ENCODE peak calls at places on chromosomes 4 and X, in eight cellular contexts. F, E, L, Y, G, A, D and B are unnamed samples.

GRCh38 chr4:56860781-56861180 is 39.3 kb upstream of the SPINK2 start:
- DNase-seq in E (no peak), F (no peak), L (no peak), D (no peak), Y (no peak), G (no peak), A (no peak), B (no peak)

GRCh38 chrX:16005899-16006298 is 117.5 kb upstream of the GRPR start:
- DNase-seq in D (no peak), F (no peak), G (no peak), A (no peak), L (no peak), E (no peak), Y (no peak), B (no peak)

GRCh38 chr4:4492161-4492847 is 49.5 kb downstream of the STX18 start:
- DNase-seq in L (no peak), A (peak; percentile 56), G (no peak), F (no peak), Y (no peak), D (no peak), E (no peak), B (no peak)

GRCh38 chrX:45668686-45669443 is 468.2 kb upstream of the DIPK2B start:
- DNase-seq in A (no peak), E (no peak), L (peak; percentile 78), Y (no peak), G (no peak), F (no peak), D (no peak), B (no peak)

GRCh38 chrX:1134156-1134555 is 78.3 kb downstream of the CRLF2 start:
- DNase-seq in Y (no peak), L (no peak), D (no peak), F (no peak), A (no peak), G (no peak), E (no peak), B (no peak)

GRCh38 chr4:76305033-76305687 is 1.4 kb upstream of the STBD1 start:
- DNase-seq in D (no peak), G (no peak), F (peak; percentile 30), A (no peak), L (no peak), E (no peak), Y (no peak), B (no peak)

GRCh38 chrX:1453390-1453783 is 678 bp upstream of the ASMTL start:
- DNase-seq in E (no peak), A (no peak), D (no peak), L (no peak), F (no peak), Y (no peak), G (no peak), B (no peak)

GRCh38 chr4:185600801-185601200 is 65.5 kb upstream of the PDLIM3 start:
- DNase-seq in Y (no peak), D (no peak), F (no peak), E (no peak), A (no peak), L (no peak), G (no peak), B (no peak)

GRCh38 chrX:77448170-77448569 is 981 bp downstream of the FGF16 start:
- DNase-seq in F (no peak), E (no peak), A (no peak), L (no peak), D (no peak), G (peak; percentile 2), Y (no peak), B (no peak)

GRCh38 chrX:112819013-112819635 is 21.5 kb downstream of the AMOT start:
- DNase-seq in A (no peak), D (no peak), G (no peak), L (no peak), E (no peak), F (no peak), Y (no peak), B (no peak)

GRCh38 chrX:140712413-140713173 is 3.0 kb downstream of the LINC00632 start:
- DNase-seq in G (peak; percentile 79), D (peak; percentile 60), E (peak; percentile 22), Y (no peak), L (no peak), A (no peak), F (no peak), B (no peak)

GRCh38 chrX:2425281-2426071 is 75.3 kb downstream of the DHRSX start:
- DNase-seq in E (no peak), F (no peak), Y (peak; percentile 10), A (no peak), L (no peak), G (peak; percentile 66), D (no peak), B (no peak)

GRCh38 chrX:100593142-100593541 is 8.4 kb downstream of the TNMD start:
- DNase-seq in F (no peak), E (no peak), A (no peak), L (no peak), D (no peak), Y (no peak), G (no peak), B (no peak)

GRCh38 chr4:162645381-162645780 is 481.6 kb upstream of the FSTL5 start:
- DNase-seq in E (peak; percentile 23), G (peak; percentile 60), F (no peak), L (no peak), A (no peak), Y (peak; percentile 4), D (no peak), B (no peak)

DNA sequence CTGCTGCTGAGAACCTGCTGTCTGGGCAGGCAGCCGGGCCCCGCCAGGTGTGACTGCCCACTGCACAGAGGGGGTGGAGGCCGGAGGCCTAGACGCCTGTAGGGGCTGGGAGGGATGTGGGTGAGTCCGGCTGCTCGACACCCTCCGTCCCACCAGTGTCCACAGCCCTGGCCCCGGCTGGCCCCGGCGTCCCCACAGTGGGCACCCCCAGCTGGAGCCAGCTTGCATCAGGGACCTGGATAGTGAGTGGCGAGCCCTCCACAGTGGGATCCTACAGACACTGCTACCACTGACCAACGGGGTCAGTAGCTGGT is 34.7 kb upstream of the SPON2 start:
- DNase-seq in L (no peak), F (no peak), A (no peak), E (no peak), D (no peak), Y (no peak), G (peak; percentile 0), B (no peak)
- TF ChIP-seq REST in L (no peak), F (no peak), A (no peak), E (no peak), D (no peak), Y (no peak), G (no peak), B (no peak)

DNA sequence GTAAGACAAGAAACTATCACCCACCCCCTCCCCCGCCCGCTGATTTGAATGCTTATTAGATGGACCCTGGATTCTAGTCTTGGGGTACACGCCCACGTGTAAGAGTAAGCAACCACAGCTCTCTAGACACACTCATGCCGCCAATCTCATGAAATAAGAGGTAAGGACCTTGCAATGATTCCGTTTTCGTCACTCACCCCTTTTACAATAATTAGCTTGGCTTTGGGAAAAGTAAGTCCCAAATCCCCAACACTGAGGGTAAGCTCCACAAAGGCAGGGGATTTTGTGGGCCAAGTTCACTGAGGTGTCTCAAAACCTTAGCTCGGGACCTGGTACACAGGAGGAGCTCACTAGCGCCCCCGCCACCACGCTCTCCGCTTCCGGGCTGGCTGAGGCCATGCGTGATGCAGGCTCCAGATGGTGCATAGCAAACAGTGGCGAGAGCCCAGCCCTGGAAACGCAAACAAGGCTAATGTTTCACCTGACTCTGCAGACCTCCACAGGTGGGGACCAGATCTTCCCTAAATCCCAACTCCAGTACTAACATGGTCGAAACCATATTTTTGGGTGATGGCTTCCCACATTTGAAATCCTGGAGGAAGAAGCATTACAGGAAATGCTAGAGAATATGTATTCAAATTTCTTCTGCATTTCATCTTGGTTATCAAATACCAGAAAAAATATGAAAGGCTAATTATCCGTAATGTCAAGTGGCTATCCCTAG is 4.1 kb downstream of the PLAC8 start:
- DNase-seq in Y (peak; percentile 2), E (peak; percentile 90), L (peak; percentile 40), A (peak; percentile 90), D (peak; percentile 82), G (peak; percentile 95), F (peak; percentile 94), B (no peak)
- TF ChIP-seq REST in Y (no peak), E (no peak), L (no peak), A (no peak), D (peak; percentile 8), G (no peak), F (no peak), B (no peak)

GRCh38 chrX:153642313-153642654 is 4.7 kb upstream of the DUSP9 start:
- DNase-seq in A (no peak), Y (no peak), E (no peak), G (peak; percentile 41), D (peak; percentile 75), L (no peak), F (no peak), B (peak; percentile 49)

GRCh38 chrX:153644356-153645125 is 2.5 kb upstream of the DUSP9 start:
- DNase-seq in L (no peak), E (peak; percentile 59), A (no peak), D (peak; percentile 69), G (peak; percentile 41), F (no peak), Y (no peak), B (no peak)

GRCh38 chrX:153645151-153645550 is 1.9 kb upstream of the DUSP9 start:
- DNase-seq in L (no peak), A (no peak), F (no peak), E (no peak), G (no peak), D (no peak), Y (no peak), B (no peak)

GRCh38 chrX:153642655-153643430 is 4.2 kb upstream of the DUSP9 start:
- DNase-seq in D (peak; percentile 32), Y (no peak), A (no peak), E (no peak), F (no peak), G (peak; percentile 18), L (no peak), B (no peak)

GRCh38 chrX:153643431-153644351 is 3.3 kb upstream of the DUSP9 start:
- DNase-seq in A (no peak), L (no peak), Y (no peak), E (peak; percentile 43), F (no peak), D (peak; percentile 83), G (peak; percentile 22), B (peak; percentile 61)
- TF ChIP-seq REST in A (no peak), L (no peak), Y (no peak), E (peak; percentile 45), F (no peak), D (no peak), G (no peak), B (no peak)

GRCh38 chrX:30887288-30887687 is 1.8 kb downstream of the TAB3 start:
- DNase-seq in A (no peak), L (no peak), G (no peak), E (no peak), D (no peak), F (no peak), Y (no peak), B (no peak)

GRCh38 chrX:30885136-30885535 is 3.9 kb downstream of the TAB3 start:
- DNase-seq in A (no peak), F (no peak), D (no peak), Y (no peak), G (no peak), E (no peak), L (no peak), B (no peak)

GRCh38 chrX:30887721-30888120 is 1.3 kb downstream of the TAB3 start:
- DNase-seq in Y (no peak), F (no peak), A (no peak), E (no peak), D (no peak), L (no peak), G (no peak), B (peak; percentile 34)

GRCh38 chrX:30889147-30890125 is at the start of gene TAB3:
- DNase-seq in E (peak; percentile 97), L (peak; percentile 93), Y (peak; percentile 94), A (peak; percentile 89), F (peak; percentile 96), G (peak; percentile 94), D (peak; percentile 88), B (peak; percentile 93)

GRCh38 chrX:30888526-30889146 is 418 bp downstream of the TAB3 start:
- DNase-seq in A (no peak), E (no peak), D (no peak), F (peak; percentile 5), G (peak; percentile 29), L (no peak), Y (no peak), B (no peak)
- TF ChIP-seq REST in A (no peak), E (no peak), D (no peak), F (no peak), G (no peak), L (no peak), Y (no peak), B (no peak)